ENCODE peak calls at places on chromosome 18, in seven cellular contexts. S is dermis blood vessel endothelial cell; O is stimulated activated naive CD4-positive, alpha-beta T cell; B is frontal cortex; T is sigmoid colon; K is NCI-H446 treated with DMSO at 0.1 percent for 48 hours; J is activated naive CD8-positive, alpha-beta T cell treated with anti-CD3 and anti-CD28 coated beads, Interleukin-2, amount 10 ng/mL, durations not matched to agents 7 days and 5 days. H is an unnamed sample.

GRCh38 chr18:36527740-36528455 is 230.4 kb downstream of the FHOD3 start:
- DNase-seq in S (no peak), O (no peak), B (no peak), T (no peak), K (no peak), J (no peak), H (no peak)

GRCh38 chr18:2826581-2826980 is 20.2 kb upstream of the EMILIN2 start:
- DNase-seq in S (no peak), O (no peak), B (no peak), T (peak; percentile 69), K (no peak), J (no peak), H (no peak)

GRCh38 chr18:52869942-52870907 is 530.2 kb downstream of the DCC start:
- DNase-seq in S (no peak), O (no peak), B (no peak), T (peak; percentile 60), K (peak; percentile 27), J (no peak), H (no peak)

GRCh38 chr18:23897293-23897692 is 117.3 kb upstream of the TTC39C start:
- DNase-seq in S (no peak), O (no peak), B (no peak), T (no peak), K (no peak), J (no peak), H (no peak)

GRCh38 chr18:36314754-36315153 is 17.2 kb downstream of the FHOD3 start:
- DNase-seq in S (peak; percentile 22), O (no peak), B (no peak), T (no peak), K (no peak), J (no peak), H (no peak)

GRCh38 chr18:65415167-65415566 is 335.6 kb upstream of the CDH7 start:
- DNase-seq in S (no peak), O (no peak), B (no peak), T (no peak), K (no peak), J (no peak), H (no peak)

GRCh38 chr18:9333441-9334350 is 877 bp upstream of the TWSG1 start:
- DNase-seq in S (peak; percentile 79), O (peak; percentile 52), B (no peak), T (peak; percentile 66), K (no peak), J (no peak), H (peak; percentile 3)

GRCh38 chr18:6719098-6719913 is 10.2 kb upstream of the ARHGAP28 start:
- DNase-seq in S (no peak), O (no peak), B (no peak), T (no peak), K (no peak), J (no peak), H (no peak)

GRCh38 chr18:36592282-36592681 is 236.5 kb downstream of the TPGS2 start:
- DNase-seq in S (no peak), O (no peak), B (no peak), T (no peak), K (no peak), J (no peak), H (no peak)

GRCh38 chr18:395481-396250 is 104.8 kb downstream of the COLEC12 start:
- DNase-seq in S (peak; percentile 26), O (no peak), B (no peak), T (no peak), K (no peak), J (no peak), H (no peak)

GRCh38 chr18:13294309-13294708 is 75.7 kb downstream of the LDLRAD4 start:
- DNase-seq in S (no peak), O (no peak), B (no peak), T (no peak), K (no peak), J (no peak), H (no peak)

GRCh38 chr18:21760321-21760720 is 19.7 kb downstream of the MIB1 start:
- DNase-seq in S (no peak), O (no peak), B (no peak), T (no peak), K (no peak), J (no peak), H (no peak)

GRCh38 chr18:61851940-61852451 is 40.8 kb downstream of the RNF152 start:
- DNase-seq in S (no peak), O (no peak), B (no peak), T (no peak), K (no peak), J (no peak), H (no peak)

GRCh38 chr18:37318360-37319037 is 247.1 kb downstream of the CELF4 start:
- DNase-seq in S (no peak), O (no peak), B (no peak), T (no peak), K (no peak), J (no peak), H (no peak)

H was measured in GM12865.